ENCODE peak calls at places on chromosomes 4 and X, in nine cellular contexts. One of them, this sample, is unnamed.

GRCh38 chrX:97367149-97367548 is 483.4 kb downstream of the RPA4 start:
- DNase-seq in heart right ventricle: no peak
- DNase-seq in BE2C: no peak
- DNase-seq in mammary epithelial cell: no peak
- DNase-seq in IMR-90: peak; percentile 67
- DNase-seq in brain microvascular endothelial cell: no peak
- DNase-seq in sigmoid colon: no peak
- DNase-seq in esophagus muscularis mucosa: no peak
- DNase-seq in esophagus squamous epithelium: no peak
- DNase-seq in this sample: peak; percentile 1

GRCh38 chr4:133377286-133377685 is 228.2 kb downstream of the PCDH10 start:
- DNase-seq in heart right ventricle: no peak
- DNase-seq in BE2C: no peak
- DNase-seq in mammary epithelial cell: no peak
- DNase-seq in IMR-90: no peak
- DNase-seq in brain microvascular endothelial cell: no peak
- DNase-seq in sigmoid colon: no peak
- DNase-seq in esophagus muscularis mucosa: no peak
- DNase-seq in esophagus squamous epithelium: no peak
- DNase-seq in this sample: no peak

GRCh38 chr4:11268149-11268548 is 160.5 kb downstream of the HS3ST1 start:
- DNase-seq in heart right ventricle: no peak
- DNase-seq in BE2C: no peak
- DNase-seq in mammary epithelial cell: no peak
- DNase-seq in IMR-90: no peak
- DNase-seq in brain microvascular endothelial cell: no peak
- DNase-seq in sigmoid colon: no peak
- DNase-seq in esophagus muscularis mucosa: no peak
- DNase-seq in esophagus squamous epithelium: no peak
- DNase-seq in this sample: no peak

GRCh38 chr4:40856836-40857362 is 107.1 kb downstream of the NSUN7 start:
- DNase-seq in heart right ventricle: peak; percentile 71
- DNase-seq in BE2C: peak; percentile 85
- DNase-seq in mammary epithelial cell: peak; percentile 20
- DNase-seq in IMR-90: peak; percentile 38
- DNase-seq in brain microvascular endothelial cell: no peak
- DNase-seq in sigmoid colon: peak; percentile 77
- DNase-seq in esophagus muscularis mucosa: no peak
- DNase-seq in esophagus squamous epithelium: no peak
- DNase-seq in this sample: no peak

GRCh38 chrX:34365482-34365881 is 233.4 kb upstream of the FAM47A start:
- DNase-seq in heart right ventricle: no peak
- DNase-seq in BE2C: no peak
- DNase-seq in mammary epithelial cell: peak; percentile 17
- DNase-seq in IMR-90: peak; percentile 3
- DNase-seq in brain microvascular endothelial cell: peak; percentile 24
- DNase-seq in sigmoid colon: no peak
- DNase-seq in esophagus muscularis mucosa: no peak
- DNase-seq in esophagus squamous epithelium: no peak
- DNase-seq in this sample: no peak

GRCh38 chr4:72031868-72032619 is at the start of gene NPFFR2:
- DNase-seq in heart right ventricle: peak; percentile 19
- DNase-seq in BE2C: peak; percentile 15
- DNase-seq in mammary epithelial cell: peak; percentile 2
- DNase-seq in IMR-90: no peak
- DNase-seq in brain microvascular endothelial cell: peak; percentile 4
- DNase-seq in sigmoid colon: no peak
- DNase-seq in esophagus muscularis mucosa: no peak
- DNase-seq in esophagus squamous epithelium: no peak
- DNase-seq in this sample: no peak

GRCh38 chrX:14015941-14016340 is 13.8 kb downstream of the GEMIN8 start:
- DNase-seq in heart right ventricle: no peak
- DNase-seq in BE2C: no peak
- DNase-seq in mammary epithelial cell: no peak
- DNase-seq in IMR-90: no peak
- DNase-seq in brain microvascular endothelial cell: no peak
- DNase-seq in sigmoid colon: no peak
- DNase-seq in esophagus muscularis mucosa: no peak
- DNase-seq in esophagus squamous epithelium: no peak
- DNase-seq in this sample: no peak

GRCh38 chr4:24121395-24122175 is 231.7 kb upstream of the PPARGC1A start:
- DNase-seq in heart right ventricle: no peak
- DNase-seq in BE2C: no peak
- DNase-seq in mammary epithelial cell: no peak
- DNase-seq in IMR-90: peak; percentile 56
- DNase-seq in brain microvascular endothelial cell: no peak
- DNase-seq in sigmoid colon: no peak
- DNase-seq in esophagus muscularis mucosa: no peak
- DNase-seq in esophagus squamous epithelium: no peak
- DNase-seq in this sample: no peak

GRCh38 chrX:64394059-64394873 is 986 bp downstream of the MTMR8 start:
- DNase-seq in heart right ventricle: no peak
- DNase-seq in BE2C: no peak
- DNase-seq in mammary epithelial cell: no peak
- DNase-seq in IMR-90: no peak
- DNase-seq in brain microvascular endothelial cell: no peak
- DNase-seq in sigmoid colon: no peak
- DNase-seq in esophagus muscularis mucosa: no peak
- DNase-seq in esophagus squamous epithelium: no peak
- DNase-seq in this sample: no peak

GRCh38 chr4:566035-566434 is 10.1 kb downstream of the TMEM271 start:
- DNase-seq in heart right ventricle: no peak
- DNase-seq in BE2C: no peak
- DNase-seq in mammary epithelial cell: no peak
- DNase-seq in IMR-90: no peak
- DNase-seq in brain microvascular endothelial cell: no peak
- DNase-seq in sigmoid colon: no peak
- DNase-seq in esophagus muscularis mucosa: no peak
- DNase-seq in esophagus squamous epithelium: no peak
- DNase-seq in this sample: no peak

GRCh38 chrX:148947399-148948025 is 447.1 kb downstream of the AFF2 start:
- DNase-seq in heart right ventricle: no peak
- DNase-seq in BE2C: no peak
- DNase-seq in mammary epithelial cell: peak; percentile 54
- DNase-seq in IMR-90: no peak
- DNase-seq in brain microvascular endothelial cell: no peak
- DNase-seq in sigmoid colon: no peak
- DNase-seq in esophagus muscularis mucosa: no peak
- DNase-seq in esophagus squamous epithelium: no peak
- DNase-seq in this sample: no peak

GRCh38 chr4:176499518-176499917 is 179.8 kb downstream of the SPCS3 start:
- DNase-seq in heart right ventricle: no peak
- DNase-seq in BE2C: no peak
- DNase-seq in mammary epithelial cell: peak; percentile 28
- DNase-seq in IMR-90: peak; percentile 77
- DNase-seq in brain microvascular endothelial cell: no peak
- DNase-seq in sigmoid colon: no peak
- DNase-seq in esophagus muscularis mucosa: no peak
- DNase-seq in esophagus squamous epithelium: no peak
- DNase-seq in this sample: peak; percentile 80

GRCh38 chr4:158841540-158841939 is 72.7 kb downstream of the FNIP2 start:
- DNase-seq in heart right ventricle: no peak
- DNase-seq in BE2C: no peak
- DNase-seq in mammary epithelial cell: no peak
- DNase-seq in IMR-90: no peak
- DNase-seq in brain microvascular endothelial cell: no peak
- DNase-seq in sigmoid colon: no peak
- DNase-seq in esophagus muscularis mucosa: no peak
- DNase-seq in esophagus squamous epithelium: no peak
- DNase-seq in this sample: no peak

GRCh38 chrX:39682778-39683177 is 415.0 kb downstream of the BCOR start:
- DNase-seq in heart right ventricle: no peak
- DNase-seq in BE2C: no peak
- DNase-seq in mammary epithelial cell: no peak
- DNase-seq in IMR-90: no peak
- DNase-seq in brain microvascular endothelial cell: no peak
- DNase-seq in sigmoid colon: no peak
- DNase-seq in esophagus muscularis mucosa: no peak
- DNase-seq in esophagus squamous epithelium: no peak
- DNase-seq in this sample: no peak

GRCh38 chrX:23902419-23902818 is 5.3 kb downstream of the APOO start:
- DNase-seq in heart right ventricle: no peak
- DNase-seq in BE2C: peak; percentile 7
- DNase-seq in mammary epithelial cell: peak; percentile 56
- DNase-seq in IMR-90: peak; percentile 73
- DNase-seq in brain microvascular endothelial cell: peak; percentile 50
- DNase-seq in sigmoid colon: no peak
- DNase-seq in esophagus muscularis mucosa: no peak
- DNase-seq in esophagus squamous epithelium: no peak
- DNase-seq in this sample: no peak

GRCh38 chr4:168480991-168481588 is 798 bp upstream of the DDX60L start:
- DNase-seq in heart right ventricle: no peak
- DNase-seq in BE2C: no peak
- DNase-seq in mammary epithelial cell: peak; percentile 81
- DNase-seq in IMR-90: peak; percentile 85
- DNase-seq in brain microvascular endothelial cell: peak; percentile 37
- DNase-seq in sigmoid colon: peak; percentile 65
- DNase-seq in esophagus muscularis mucosa: no peak
- DNase-seq in esophagus squamous epithelium: no peak
- DNase-seq in this sample: peak; percentile 46

GRCh38 chr4:106893903-106894302 is 142.2 kb downstream of the DKK2 start:
- DNase-seq in heart right ventricle: no peak
- DNase-seq in BE2C: no peak
- DNase-seq in mammary epithelial cell: no peak
- DNase-seq in IMR-90: no peak
- DNase-seq in brain microvascular endothelial cell: no peak
- DNase-seq in sigmoid colon: peak; percentile 57
- DNase-seq in esophagus muscularis mucosa: no peak
- DNase-seq in esophagus squamous epithelium: no peak
- DNase-seq in this sample: no peak

GRCh38 chrX:153460826-153461225 is 9.6 kb downstream of the HAUS7 start:
- DNase-seq in heart right ventricle: peak; percentile 45
- DNase-seq in BE2C: peak; percentile 69
- DNase-seq in mammary epithelial cell: no peak
- DNase-seq in IMR-90: peak; percentile 39
- DNase-seq in brain microvascular endothelial cell: no peak
- DNase-seq in sigmoid colon: no peak
- DNase-seq in esophagus muscularis mucosa: no peak
- DNase-seq in esophagus squamous epithelium: no peak
- DNase-seq in this sample: no peak

DNA sequence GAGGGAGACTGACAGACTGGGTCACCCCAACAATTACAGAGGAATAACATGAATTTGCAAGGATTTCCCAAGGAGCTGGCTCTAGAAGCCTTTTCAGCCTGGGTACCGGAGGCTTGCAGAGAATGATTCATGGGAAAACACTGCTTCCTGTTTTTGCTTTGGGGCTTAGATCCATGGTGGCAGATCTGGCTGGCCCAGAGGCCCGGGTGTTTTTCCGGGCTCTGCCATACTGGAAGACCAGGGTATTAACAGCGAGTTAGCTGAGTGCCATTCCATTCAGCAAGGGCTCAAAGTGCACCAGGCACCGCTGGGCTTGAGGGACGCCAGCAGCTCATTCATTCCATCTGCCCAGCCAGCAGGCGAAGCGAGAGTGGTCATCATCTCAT is 1.3 kb downstream of the WDR1 start:
- DNase-seq in heart right ventricle: no peak
- DNase-seq in BE2C: no peak
- DNase-seq in mammary epithelial cell: peak; percentile 45
- DNase-seq in IMR-90: peak; percentile 60
- DNase-seq in brain microvascular endothelial cell: no peak
- DNase-seq in sigmoid colon: no peak
- DNase-seq in esophagus muscularis mucosa: no peak
- DNase-seq in esophagus squamous epithelium: no peak
- DNase-seq in this sample: no peak
- H3K36me3 ChIP-seq in heart right ventricle: peaks cover 52% of the 10 kb centered on the region
- H3K36me3 ChIP-seq in BE2C: peaks cover 32% of the 10 kb centered on the region
- H3K36me3 ChIP-seq in mammary epithelial cell: peaks cover 42% of the 10 kb centered on the region
- H3K36me3 ChIP-seq in IMR-90: peaks cover 57% of the 10 kb centered on the region
- H3K36me3 ChIP-seq in brain microvascular endothelial cell: peaks cover 59% of the 10 kb centered on the region
- H3K36me3 ChIP-seq in sigmoid colon: peaks cover 18% of the 10 kb centered on the region
- H3K36me3 ChIP-seq in esophagus muscularis mucosa: peaks cover 55% of the 10 kb centered on the region
- H3K36me3 ChIP-seq in esophagus squamous epithelium: peaks cover 53% of the 10 kb centered on the region
- H3K36me3 ChIP-seq in this sample: peaks cover 26% of the 10 kb centered on the region

GRCh38 chr4:7294176-7294756 is 101.9 kb downstream of the SORCS2 start:
- DNase-seq in heart right ventricle: no peak
- DNase-seq in BE2C: no peak
- DNase-seq in mammary epithelial cell: no peak
- DNase-seq in IMR-90: no peak
- DNase-seq in brain microvascular endothelial cell: no peak
- DNase-seq in sigmoid colon: no peak
- DNase-seq in esophagus muscularis mucosa: no peak
- DNase-seq in esophagus squamous epithelium: no peak
- DNase-seq in this sample: no peak

GRCh38 chr4:7295917-7296660 is 103.8 kb downstream of the SORCS2 start:
- DNase-seq in heart right ventricle: peak; percentile 44
- DNase-seq in BE2C: peak; percentile 59
- DNase-seq in mammary epithelial cell: peak; percentile 19
- DNase-seq in IMR-90: peak; percentile 15
- DNase-seq in brain microvascular endothelial cell: peak; percentile 19
- DNase-seq in sigmoid colon: no peak
- DNase-seq in esophagus muscularis mucosa: no peak
- DNase-seq in esophagus squamous epithelium: no peak
- DNase-seq in this sample: no peak

GRCh38 chr4:7293703-7294102 is 101.4 kb downstream of the SORCS2 start:
- DNase-seq in heart right ventricle: no peak
- DNase-seq in BE2C: no peak
- DNase-seq in mammary epithelial cell: no peak
- DNase-seq in IMR-90: no peak
- DNase-seq in brain microvascular endothelial cell: no peak
- DNase-seq in sigmoid colon: no peak
- DNase-seq in esophagus muscularis mucosa: no peak
- DNase-seq in esophagus squamous epithelium: no peak
- DNase-seq in this sample: no peak

GRCh38 chr4:7296661-7297335 is 104.5 kb downstream of the SORCS2 start:
- DNase-seq in heart right ventricle: no peak
- DNase-seq in BE2C: no peak
- DNase-seq in mammary epithelial cell: no peak
- DNase-seq in IMR-90: no peak
- DNase-seq in brain microvascular endothelial cell: no peak
- DNase-seq in sigmoid colon: no peak
- DNase-seq in esophagus muscularis mucosa: no peak
- DNase-seq in esophagus squamous epithelium: no peak
- DNase-seq in this sample: no peak

GRCh38 chr4:7295201-7295916 is 103.0 kb downstream of the SORCS2 start:
- DNase-seq in heart right ventricle: peak; percentile 67
- DNase-seq in BE2C: no peak
- DNase-seq in mammary epithelial cell: no peak
- DNase-seq in IMR-90: no peak
- DNase-seq in brain microvascular endothelial cell: no peak
- DNase-seq in sigmoid colon: peak; percentile 92
- DNase-seq in esophagus muscularis mucosa: no peak
- DNase-seq in esophagus squamous epithelium: no peak
- DNase-seq in this sample: no peak
- H3K4me3 ChIP-seq in heart right ventricle: peak overlapping the region; percentile 17
- H3K4me3 ChIP-seq in BE2C: no peak overlapping the region
- H3K4me3 ChIP-seq in mammary epithelial cell: no peak overlapping the region
- H3K4me3 ChIP-seq in IMR-90: no peak overlapping the region
- H3K4me3 ChIP-seq in brain microvascular endothelial cell: no peak overlapping the region
- H3K4me3 ChIP-seq in sigmoid colon: peak overlapping the region; percentile 29
- H3K4me3 ChIP-seq in esophagus muscularis mucosa: peak overlapping the region; percentile 42
- H3K4me3 ChIP-seq in esophagus squamous epithelium: peak overlapping the region; percentile 28
- H3K4me3 ChIP-seq in this sample: no peak overlapping the region

GRCh38 chr4:119264743-119265142 is 52.2 kb downstream of the USP53 start:
- DNase-seq in heart right ventricle: no peak
- DNase-seq in BE2C: no peak
- DNase-seq in mammary epithelial cell: no peak
- DNase-seq in IMR-90: no peak
- DNase-seq in brain microvascular endothelial cell: no peak
- DNase-seq in sigmoid colon: no peak
- DNase-seq in esophagus muscularis mucosa: no peak
- DNase-seq in esophagus squamous epithelium: no peak
- DNase-seq in this sample: no peak
- TF ChIP-seq CTCF in heart right ventricle: no peak
- TF ChIP-seq CTCF in BE2C: no peak
- TF ChIP-seq CTCF in mammary epithelial cell: no peak
- TF ChIP-seq CTCF in IMR-90: no peak
- TF ChIP-seq CTCF in brain microvascular endothelial cell: no peak
- TF ChIP-seq CTCF in sigmoid colon: no peak
- TF ChIP-seq CTCF in esophagus muscularis mucosa: no peak
- TF ChIP-seq CTCF in esophagus squamous epithelium: no peak
- TF ChIP-seq CTCF in this sample: no peak

GRCh38 chrX:1385824-1386223 is 6.1 kb downstream of the SLC25A6 start:
- DNase-seq in heart right ventricle: no peak
- DNase-seq in BE2C: no peak
- DNase-seq in mammary epithelial cell: no peak
- DNase-seq in IMR-90: no peak
- DNase-seq in brain microvascular endothelial cell: no peak
- DNase-seq in sigmoid colon: no peak
- DNase-seq in esophagus muscularis mucosa: no peak
- DNase-seq in esophagus squamous epithelium: no peak
- DNase-seq in this sample: no peak
- H3K36me3 ChIP-seq in heart right ventricle: peaks cover 94% of the 10 kb centered on the region
- H3K36me3 ChIP-seq in BE2C: peaks cover 60% of the 10 kb centered on the region
- H3K36me3 ChIP-seq in mammary epithelial cell: peaks cover 48% of the 10 kb centered on the region
- H3K36me3 ChIP-seq in IMR-90: peaks cover 64% of the 10 kb centered on the region
- H3K36me3 ChIP-seq in brain microvascular endothelial cell: peaks cover 65% of the 10 kb centered on the region
- H3K36me3 ChIP-seq in sigmoid colon: peaks cover 67% of the 10 kb centered on the region
- H3K36me3 ChIP-seq in esophagus muscularis mucosa: peaks cover 75% of the 10 kb centered on the region
- H3K36me3 ChIP-seq in esophagus squamous epithelium: peaks cover 81% of the 10 kb centered on the region
- H3K36me3 ChIP-seq in this sample: peaks cover 43% of the 10 kb centered on the region

This sample was measured in BJ.